ENCODE peak calls at places on chromosomes 16 and 17, in eight cellular contexts. B is lung, H is astrocyte of the cerebellum, N is mesothelial cell of epicardium, Y is right atrium auricular region, G is IMR-90, D is thoracic aorta, U is fibroblast of lung. C is an unnamed sample.

GRCh38 chr17:55795098-55795497 is 44.2 kb downstream of the PCTP start:
- DNase-seq in B (no peak), H (no peak), N (no peak), Y (no peak), G (no peak), D (no peak), U (no peak), C (no peak)

GRCh38 chr17:55635253-55635766 is 87.4 kb downstream of the TMEM100 start:
- DNase-seq in B (no peak), H (no peak), N (no peak), Y (no peak), G (peak), D (no peak), U (no peak), C (no peak)

GRCh38 chr17:50908860-50909764 is 43.0 kb upstream of the TOB1 start:
- DNase-seq in B (peak), H (no peak), N (no peak), Y (no peak), G (no peak), D (no peak), U (no peak), C (no peak)

GRCh38 chr16:4015275-4015990 is 100.8 kb downstream of the ADCY9 start:
- DNase-seq in B (no peak), H (no peak), N (no peak), Y (no peak), G (no peak), D (no peak), U (peak), C (no peak)

GRCh38 chr17:32828822-32829221 is 48.1 kb downstream of the MYO1D start:
- DNase-seq in B (no peak), H (no peak), N (no peak), Y (no peak), G (no peak), D (no peak), U (no peak), C (no peak)

GRCh38 chr16:83706394-83706793 is 101.4 kb upstream of the HSBP1 start:
- DNase-seq in B (no peak), H (no peak), N (no peak), Y (no peak), G (no peak), D (no peak), U (peak), C (no peak)

GRCh38 chr16:48053346-48053745 is 102.4 kb downstream of the ABCC12 start:
- DNase-seq in B (peak), H (peak), N (peak), Y (no peak), G (peak), D (no peak), U (peak), C (no peak)

GRCh38 chr17:64349949-64350348 is 40.7 kb downstream of the PECAM1 start:
- DNase-seq in B (no peak), H (no peak), N (no peak), Y (no peak), G (no peak), D (no peak), U (no peak), C (no peak)

GRCh38 chr17:45223541-45224528 is 2.1 kb downstream of the FMNL1 start:
- DNase-seq in B (no peak), H (no peak), N (no peak), Y (no peak), G (no peak), D (no peak), U (no peak), C (no peak)

GRCh38 chr17:39759204-39759603 is 21.5 kb downstream of the GRB7 start:
- DNase-seq in B (no peak), H (no peak), N (no peak), Y (no peak), G (no peak), D (no peak), U (no peak), C (no peak)

GRCh38 chr16:51201604-51202003 is 50.5 kb upstream of the SALL1 start:
- DNase-seq in B (no peak), H (no peak), N (no peak), Y (no peak), G (no peak), D (no peak), U (no peak), C (no peak)

GRCh38 chr17:50620848-50621247 is 13.8 kb upstream of the ABCC3 start:
- DNase-seq in B (no peak), H (no peak), N (no peak), Y (no peak), G (no peak), D (no peak), U (no peak), C (no peak)

GRCh38 chr16:85720319-85720637 is 30.6 kb downstream of the C16orf74 start:
- DNase-seq in B (no peak), H (no peak), N (no peak), Y (no peak), G (no peak), D (no peak), U (no peak), C (no peak)

GRCh38 chr16:2603165-2604015 is 65.6 kb downstream of the PDPK1 start:
- DNase-seq in B (peak), H (peak), N (peak), Y (peak), G (peak), D (peak), U (peak), C (peak)
- TF ChIP-seq CTCF in B (peak), H (no peak), N (no peak), Y (no peak), G (no peak), D (no peak), U (no peak), C (no peak)

GRCh38 chr16:30656974-30657865 is 1.0 kb upstream of the FBRS start:
- DNase-seq in B (no peak), H (no peak), N (no peak), Y (peak), G (no peak), D (no peak), U (no peak), C (no peak)

GRCh38 chr16:30660424-30661251 is 2.4 kb downstream of the FBRS start:
- DNase-seq in B (no peak), H (no peak), N (no peak), Y (no peak), G (peak), D (no peak), U (peak), C (no peak)

GRCh38 chr16:30658731-30659506 is 688 bp downstream of the FBRS start:
- DNase-seq in B (peak), H (peak), N (no peak), Y (peak), G (peak), D (peak), U (peak), C (peak)

GRCh38 chr16:30657866-30658730 is at the start of gene FBRS:
- DNase-seq in B (peak), H (peak), N (peak), Y (peak), G (peak), D (peak), U (peak), C (peak)

DNA sequence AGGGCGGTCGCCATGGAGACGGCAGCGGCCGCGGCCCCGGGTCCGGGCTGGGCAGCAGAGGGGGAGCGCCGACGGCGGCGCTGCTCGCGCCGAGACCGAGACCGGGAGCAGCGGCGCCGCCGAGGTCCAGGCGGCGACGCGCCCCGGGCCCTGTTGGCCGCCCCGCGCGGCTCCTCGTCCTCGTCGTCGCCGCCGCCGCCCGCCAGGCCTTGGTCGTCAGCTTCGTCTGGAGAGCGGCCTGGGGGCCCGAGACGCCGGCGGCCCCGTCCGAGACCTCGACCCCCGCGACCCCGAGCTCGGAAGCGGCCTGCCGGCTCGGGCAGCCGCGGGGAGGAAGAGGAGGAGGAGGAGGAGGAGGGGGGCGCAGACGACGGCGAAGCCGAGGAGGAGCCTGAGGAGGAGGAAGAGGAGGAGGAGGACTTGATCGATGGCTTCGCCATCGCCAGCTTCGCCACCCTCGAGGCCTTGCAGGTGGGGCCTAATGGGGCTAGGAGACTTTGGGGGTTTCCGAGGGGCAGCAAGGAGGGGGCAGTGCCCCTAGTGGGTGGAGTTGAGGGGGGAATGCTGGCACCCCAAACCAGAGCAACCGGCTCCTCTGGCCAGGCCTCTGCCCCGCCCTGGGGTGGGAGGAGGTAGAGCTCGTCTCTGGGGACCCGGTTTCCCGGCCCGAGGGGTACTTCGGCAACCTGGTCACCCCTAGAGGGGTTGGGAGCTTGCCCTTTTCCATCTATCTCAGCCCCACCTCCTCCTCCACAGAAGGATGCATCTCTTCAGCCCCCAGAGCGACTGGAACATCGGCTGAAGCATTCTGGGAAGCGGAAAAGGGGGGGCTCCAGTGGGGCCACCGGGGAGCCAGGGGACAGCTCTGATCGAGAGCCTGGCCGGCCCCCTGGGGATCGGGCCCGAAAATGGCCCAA is 1.5 kb downstream of the FBRS start:
- DNase-seq in B (no peak), H (no peak), N (peak), Y (no peak), G (no peak), D (no peak), U (peak), C (no peak)
- TF ChIP-seq CTCF in B (no peak), H (peak), N (no peak), Y (no peak), G (peak), D (no peak), U (no peak), C (no peak)

DNA sequence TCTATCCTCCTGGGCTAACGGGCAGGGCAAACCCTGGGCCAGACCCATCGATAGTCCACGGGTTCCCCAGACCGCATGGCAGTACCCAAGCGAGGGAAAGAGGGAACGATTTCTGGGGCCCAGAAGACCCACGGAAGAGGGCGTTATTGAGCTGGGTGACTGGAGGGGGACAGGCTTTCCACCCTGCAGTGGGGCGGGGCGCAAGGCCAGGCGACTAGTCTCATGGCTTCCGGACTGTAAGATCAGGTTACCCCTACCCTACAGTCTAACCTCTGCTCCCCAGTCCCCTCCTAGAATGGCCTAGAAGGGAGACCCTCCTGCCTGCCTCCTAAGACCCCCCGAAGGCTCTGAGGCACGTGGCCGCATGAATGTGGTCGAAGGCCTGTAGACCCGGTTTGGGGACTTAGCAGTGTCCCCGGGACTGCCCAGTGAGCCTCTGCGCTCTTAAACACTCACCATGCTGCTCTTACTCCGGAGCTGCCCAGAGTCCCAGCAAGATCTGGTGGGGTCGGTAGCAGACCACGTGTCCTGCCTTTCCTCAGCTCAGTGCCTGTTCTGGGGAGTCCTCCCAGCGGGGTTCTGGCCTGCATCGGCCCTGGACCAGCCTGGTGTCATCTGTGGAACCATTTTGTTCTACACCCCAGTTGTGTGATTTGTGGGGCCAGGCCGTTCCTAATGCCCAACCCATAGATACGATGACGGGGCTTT is 13.1 kb upstream of the AURKB start:
- DNase-seq in B (peak), H (no peak), N (peak), Y (peak), G (peak), D (no peak), U (peak), C (no peak)
- TF ChIP-seq CTCF in B (no peak), H (peak), N (no peak), Y (peak), G (peak), D (no peak), U (peak), C (no peak)

GRCh38 chr16:89575247-89576172 is at the start of gene CPNE7:
- DNase-seq in B (no peak), H (no peak), N (no peak), Y (no peak), G (no peak), D (no peak), U (no peak), C (no peak)

GRCh38 chr16:89572478-89573205 is 2.9 kb upstream of the CPNE7 start:
- DNase-seq in B (no peak), H (no peak), N (no peak), Y (no peak), G (no peak), D (no peak), U (no peak), C (no peak)

GRCh38 chr16:89573826-89574680 is 1.5 kb upstream of the CPNE7 start:
- DNase-seq in B (no peak), H (no peak), N (no peak), Y (no peak), G (no peak), D (no peak), U (no peak), C (no peak)

GRCh38 chr16:89576173-89577054 is 856 bp downstream of the CPNE7 start:
- DNase-seq in B (no peak), H (no peak), N (no peak), Y (no peak), G (no peak), D (no peak), U (no peak), C (no peak)

GRCh38 chr16:89574681-89575246 is 794 bp upstream of the CPNE7 start:
- DNase-seq in B (no peak), H (no peak), N (peak), Y (no peak), G (peak), D (no peak), U (peak), C (no peak)
- TF ChIP-seq CTCF in B (peak), H (peak), N (peak), Y (peak), G (peak), D (peak), U (peak), C (no peak)

GRCh38 chr16:35559911-35560636 is 2100.7 kb downstream of the TP53TG3F start:
- DNase-seq in B (no peak), H (no peak), N (no peak), Y (no peak), G (no peak), D (no peak), U (no peak), C (no peak)
- TF ChIP-seq CTCF in B (no peak), H (no peak), N (no peak), Y (no peak), G (no peak), D (no peak), U (no peak), C (no peak)

GRCh38 chr16:23640959-23641765 is at the start of the genes DCTN5 and PALB2:
- DNase-seq in B (peak), H (peak), N (peak), Y (peak), G (peak), D (peak), U (peak), C (peak)
- TF ChIP-seq CTCF in B (no peak), H (no peak), N (no peak), Y (no peak), G (no peak), D (no peak), U (no peak), C (no peak)

DNA sequence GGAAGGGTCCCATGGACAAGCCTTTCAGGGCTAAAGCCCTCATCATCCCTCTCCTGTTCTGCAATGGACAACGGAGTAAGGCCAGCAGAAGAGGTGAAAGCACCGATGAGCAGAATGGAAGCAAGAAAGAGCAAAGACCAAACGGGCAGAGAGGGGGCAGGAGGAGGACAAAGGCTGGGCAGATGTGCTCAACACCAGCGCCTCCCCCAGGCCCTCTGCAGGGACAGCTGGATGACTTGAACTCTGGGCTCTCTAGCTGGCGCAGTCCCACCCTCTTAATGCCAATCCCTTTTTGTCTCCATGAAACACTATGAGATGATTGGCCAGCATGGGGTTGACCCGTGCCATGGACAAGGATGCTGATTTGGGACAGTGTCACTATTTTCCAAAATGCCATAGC is 22.0 kb downstream of the ACLY start:
- DNase-seq in B (no peak), H (no peak), N (no peak), Y (no peak), G (no peak), D (no peak), U (no peak), C (no peak)
- TF ChIP-seq CTCF in B (no peak), H (no peak), N (no peak), Y (no peak), G (no peak), D (no peak), U (no peak), C (no peak)

GRCh38 chr17:54013117-54013516 is 190.4 kb downstream of the KIF2B start:
- DNase-seq in B (no peak), H (no peak), N (no peak), Y (no peak), G (no peak), D (no peak), U (no peak), C (no peak)
- TF ChIP-seq CTCF in B (no peak), H (no peak), N (no peak), Y (no peak), G (no peak), D (no peak), U (no peak), C (no peak)

DNA sequence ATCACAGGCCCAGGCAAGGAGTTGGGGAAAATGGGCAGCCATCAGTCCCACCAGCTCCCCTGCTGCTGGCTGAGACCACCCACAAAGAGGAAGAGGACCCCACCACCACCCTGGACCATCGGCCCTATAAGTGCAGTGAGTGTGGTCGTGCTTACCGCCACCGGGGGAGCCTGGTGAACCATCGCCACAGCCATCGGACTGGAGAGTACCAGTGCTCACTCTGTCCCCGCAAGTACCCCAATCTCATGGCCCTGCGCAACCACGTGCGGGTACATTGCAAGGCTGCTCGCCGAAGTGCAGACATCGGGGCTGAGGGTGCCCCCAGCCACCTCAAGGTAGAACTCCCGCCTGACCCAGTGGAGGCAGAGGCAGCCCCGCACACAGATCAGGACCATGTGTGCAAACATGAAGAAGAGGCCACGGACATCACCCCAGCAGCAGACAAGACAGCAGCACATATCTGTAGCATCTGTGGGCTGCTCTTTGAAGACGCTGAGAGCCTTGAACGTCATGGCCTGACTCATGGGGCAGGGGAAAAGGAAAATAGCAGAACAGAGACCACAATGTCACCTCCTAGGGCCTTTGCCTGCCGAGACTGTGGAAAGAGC is 3.5 kb downstream of the ZNF646 start:
- DNase-seq in B (no peak), H (no peak), N (no peak), Y (no peak), G (no peak), D (no peak), U (no peak), C (no peak)
- TF ChIP-seq CTCF in B (no peak), H (peak), N (no peak), Y (no peak), G (no peak), D (no peak), U (no peak), C (no peak)